ENCODE peak calls at places on chromosomes 12 and 14, in four cellular contexts. V, L, I and P are unnamed samples.

GRCh38 chr12:121050725-121051124 is 11.7 kb upstream of the OASL start:
- DNase-seq in I (no peak), L (peak; percentile 41), V (no peak), P (no peak)

GRCh38 chr12:27709932-27710591 is 570 bp upstream of the MRPS35 start:
- DNase-seq in I (no peak), L (peak; percentile 65), V (peak; percentile 54), P (no peak)

GRCh38 chr14:36284971-36285595 is 35.4 kb downstream of the MBIP start:
- DNase-seq in V (no peak), L (no peak), I (no peak), P (no peak)

GRCh38 chr12:111757361-111758119 is 9.2 kb upstream of the ALDH2 start:
- DNase-seq in L (peak; percentile 45), I (peak; percentile 67), V (peak; percentile 17), P (peak; percentile 72)

GRCh38 chr12:15601210-15601800 is 187.9 kb downstream of the EPS8 start:
- DNase-seq in V (peak; percentile 87), L (peak; percentile 93), I (no peak), P (no peak)

GRCh38 chr14:77559381-77559780 is 57.1 kb downstream of the SPTLC2 start:
- DNase-seq in V (no peak), I (no peak), L (no peak), P (no peak)

GRCh38 chr14:64772394-64772950 is 68.2 kb downstream of the PLEKHG3 start:
- DNase-seq in V (no peak), L (no peak), I (no peak), P (peak; percentile 44)

GRCh38 chr12:120117961-120118709 is 1.6 kb upstream of the RAB35 start:
- DNase-seq in I (no peak), L (peak; percentile 64), V (peak; percentile 66), P (no peak)

GRCh38 chr14:49971156-49972141 is 78.6 kb downstream of the ARF6 start:
- DNase-seq in L (peak; percentile 81), I (no peak), V (no peak), P (no peak)

GRCh38 chr12:121145221-121145620 is 12.5 kb downstream of the P2RX7 start:
- DNase-seq in L (peak; percentile 15), I (no peak), V (no peak), P (no peak)

GRCh38 chr12:53675701-53676607 is at the start of gene ATP5MC2:
- DNase-seq in V (peak; percentile 98), L (peak; percentile 99), I (peak; percentile 98), P (peak; percentile 99)

GRCh38 chr12:33786532-33786931 is 235.8 kb upstream of the ALG10 start:
- DNase-seq in V (no peak), I (no peak), L (no peak), P (no peak)

GRCh38 chr12:102539651-102540553 is 59.5 kb upstream of the IGF1 start:
- DNase-seq in V (no peak), L (peak; percentile 89), I (no peak), P (no peak)

GRCh38 chr12:26128180-26128579 is 3.3 kb upstream of the BHLHE41 start:
- DNase-seq in I (no peak), L (peak; percentile 80), V (no peak), P (no peak)

GRCh38 chr14:78725086-78725485 is 554.9 kb downstream of the NRXN3 start:
- DNase-seq in L (no peak), V (no peak), I (no peak), P (no peak)

GRCh38 chr12:131114942-131115584 is 161.4 kb downstream of the ADGRD1 start:
- DNase-seq in I (peak; percentile 24), V (no peak), L (peak; percentile 47), P (peak; percentile 54)

GRCh38 chr12:73863541-73863940 is 674.1 kb upstream of the ATXN7L3B start:
- DNase-seq in I (no peak), L (peak; percentile 1), V (peak; percentile 59), P (no peak)

GRCh38 chr12:31570880-31571279 is 20.1 kb downstream of the DENND5B start:
- DNase-seq in V (no peak), L (no peak), I (no peak), P (no peak)

GRCh38 chr12:104823985-104824441 is 134.1 kb downstream of the SLC41A2 start:
- DNase-seq in V (no peak), I (peak; percentile 37), L (no peak), P (no peak)

GRCh38 chr12:30806989-30807694 is 52.4 kb upstream of the CAPRIN2 start:
- DNase-seq in I (no peak), L (peak; percentile 86), V (peak; percentile 54), P (no peak)

GRCh38 chr12:72053604-72054003 is 115.0 kb downstream of the TPH2 start:
- DNase-seq in V (no peak), L (no peak), I (no peak), P (no peak)

GRCh38 chr14:73745571-73746539 is 31.7 kb upstream of the PNMA1 start:
- DNase-seq in V (no peak), I (no peak), L (no peak), P (peak; percentile 77)

GRCh38 chr12:2902287-2902880 is 11.7 kb downstream of the TULP3 start:
- DNase-seq in V (no peak), I (no peak), L (no peak), P (peak; percentile 72)

GRCh38 chr12:85733984-85734383 is 102.2 kb downstream of the RASSF9 start:
- DNase-seq in L (peak; percentile 39), V (no peak), I (no peak), P (no peak)

GRCh38 chr14:101945171-101945570 is 19.2 kb upstream of the DYNC1H1 start:
- DNase-seq in I (no peak), L (no peak), V (no peak), P (peak; percentile 40)

GRCh38 chr14:93286212-93286890 is 46.5 kb downstream of the BTBD7 start:
- DNase-seq in I (no peak), V (no peak), L (peak; percentile 11), P (no peak)

GRCh38 chr14:66572836-66573235 is 64.9 kb downstream of the GPHN start:
- DNase-seq in L (peak; percentile 17), I (no peak), V (peak; percentile 16), P (no peak)

GRCh38 chr12:26621932-26622331 is 211.1 kb downstream of the ITPR2 start:
- DNase-seq in V (no peak), I (no peak), L (no peak), P (no peak)

GRCh38 chr12:42603246-42603645 is 13.7 kb upstream of the PRICKLE1 start:
- DNase-seq in L (no peak), V (no peak), I (no peak), P (no peak)

GRCh38 chr14:74586681-74587362 is 25.2 kb downstream of the LTBP2 start:
- DNase-seq in V (no peak), I (no peak), L (no peak), P (no peak)

GRCh38 chr12:92949466-92949865 is 20.4 kb upstream of the EEA1 start:
- DNase-seq in V (no peak), I (no peak), L (no peak), P (no peak)

GRCh38 chr12:76144253-76144564 is 59.7 kb upstream of the NAP1L1 start:
- DNase-seq in V (no peak), L (peak; percentile 68), I (no peak), P (no peak)

GRCh38 chr12:131900397-131900796 is 6.0 kb downstream of the ULK1 start:
- DNase-seq in V (peak; percentile 56), L (no peak), I (no peak), P (no peak)

GRCh38 chr12:15728118-15728598 is 61.0 kb downstream of the EPS8 start:
- DNase-seq in L (peak; percentile 88), V (peak; percentile 73), I (no peak), P (no peak)

GRCh38 chr14:85702937-85703336 is 173.0 kb downstream of the FLRT2 start:
- DNase-seq in I (no peak), L (peak; percentile 73), V (no peak), P (no peak)

GRCh38 chr14:60736494-60736893 is 1.9 kb downstream of the MNAT1 start:
- DNase-seq in I (no peak), L (peak; percentile 82), V (peak; percentile 75), P (no peak)

DNA sequence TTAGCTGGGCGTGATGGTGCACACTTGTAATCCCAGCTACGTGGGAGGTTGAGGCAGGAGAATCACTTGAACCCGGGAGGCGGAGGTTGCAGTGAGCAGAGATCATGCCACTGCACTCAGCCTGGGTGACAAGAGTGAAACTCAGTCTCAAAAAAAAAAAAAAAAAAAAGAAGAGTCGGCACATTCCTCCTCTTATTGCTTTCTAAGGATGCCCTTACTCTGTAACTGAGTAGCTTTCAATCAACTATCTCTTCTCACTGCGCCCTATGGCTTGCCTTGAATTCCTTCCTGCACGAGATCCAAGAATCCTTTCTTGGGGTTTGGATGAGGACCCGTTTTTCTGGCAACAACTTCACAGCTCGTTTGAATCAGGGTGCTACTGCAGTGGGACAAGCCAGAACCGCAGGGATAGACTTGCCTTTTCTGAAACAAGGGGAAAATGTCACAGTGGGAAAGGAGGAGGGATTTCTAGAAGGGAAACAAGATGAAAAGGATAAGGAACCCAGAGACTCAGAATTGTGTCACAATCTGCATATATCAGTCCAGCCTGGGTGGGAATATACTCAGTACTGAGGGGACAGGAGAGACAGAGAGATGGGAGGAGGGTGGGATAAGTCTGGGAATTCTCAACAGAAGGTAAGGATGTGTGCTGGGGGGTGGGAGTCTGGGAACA is 16.1 kb upstream of the RND1 start:
- DNase-seq in L (no peak), V (no peak), I (no peak), P (no peak)
- H3K4me3 ChIP-seq in L (peak overlapping the region; percentile 5), V (no peak overlapping the region), I (peak overlapping the region; percentile 20), P (no peak overlapping the region)

GRCh38 chr14:28412076-28412475 is 354.5 kb upstream of the FOXG1 start:
- DNase-seq in V (peak; percentile 6), L (peak; percentile 4), I (no peak), P (no peak)
- H3K4me3 ChIP-seq in V (no peak overlapping the region), L (no peak overlapping the region), I (no peak overlapping the region), P (no peak overlapping the region)

GRCh38 chr12:115351513-115352077 is 667.6 kb upstream of the TBX3 start:
- DNase-seq in V (peak; percentile 57), L (peak; percentile 72), I (no peak), P (no peak)

GRCh38 chr12:115354476-115354890 is 670.5 kb upstream of the TBX3 start:
- DNase-seq in I (no peak), V (no peak), L (peak; percentile 33), P (no peak)

GRCh38 chr12:115355301-115355700 is 671.3 kb upstream of the TBX3 start:
- DNase-seq in V (peak; percentile 21), L (peak; percentile 52), I (no peak), P (no peak)

GRCh38 chr12:115353467-115353866 is 669.5 kb upstream of the TBX3 start:
- DNase-seq in L (no peak), V (no peak), I (no peak), P (no peak)

GRCh38 chr12:115354007-115354452 is 670.1 kb upstream of the TBX3 start:
- DNase-seq in L (peak; percentile 98), I (peak; percentile 69), V (peak; percentile 99), P (peak; percentile 90)
- H3K4me3 ChIP-seq in L (peak overlapping the region; percentile 55), I (peak overlapping the region; percentile 39), V (peak overlapping the region; percentile 41), P (peak overlapping the region; percentile 27)

DNA sequence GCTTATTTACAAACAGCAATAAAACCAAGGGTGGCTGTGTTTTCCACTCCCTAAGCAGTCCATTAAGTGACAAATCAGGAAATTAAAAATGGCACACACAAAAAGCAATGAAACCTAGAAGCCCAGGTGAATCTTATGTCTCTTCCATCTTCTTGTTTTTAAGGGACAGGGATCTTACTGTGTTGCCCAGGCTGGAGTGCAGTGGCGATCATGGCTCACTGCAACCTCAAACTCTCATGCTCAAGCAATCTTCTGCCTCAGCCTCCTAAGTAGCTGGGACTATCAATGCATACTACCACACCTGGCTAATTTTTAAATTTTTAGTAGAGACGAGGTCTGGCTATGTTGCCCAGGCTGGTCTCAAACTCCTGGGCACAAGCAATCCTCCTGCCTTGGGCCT is 52.4 kb upstream of the CERS5 start:
- DNase-seq in I (no peak), L (no peak), V (no peak), P (no peak)
- H3K4me3 ChIP-seq in I (peak overlapping the region; percentile 48), L (peak overlapping the region; percentile 64), V (peak overlapping the region; percentile 78), P (peak overlapping the region; percentile 49)

GRCh38 chr12:132954471-132955048 is 1.5 kb downstream of the ZNF605 start:
- DNase-seq in I (no peak), L (no peak), V (no peak), P (no peak)
- H3K4me3 ChIP-seq in I (peak overlapping the region; percentile 93), L (peak overlapping the region; percentile 82), V (peak overlapping the region; percentile 72), P (peak overlapping the region; percentile 87)